ENCODE peak calls at places on chromosomes 7 and 10, in nine cellular contexts. One of them, this sample, is unnamed.
A peak's percentile ranks its signal among the peaks of the same experiment; 100 is the strongest.

GRCh38 chr7:85184599-85185354 is 2.1 kb downstream of the SEMA3D start:
- DNase-seq in left cardiac atrium: peak; percentile 40
- DNase-seq in HuH-7.5: peak; percentile 19
- DNase-seq in upper lobe of right lung: peak; percentile 58
- DNase-seq in EH: peak; percentile 71
- DNase-seq in hypothalamus: peak; percentile 7
- DNase-seq in GM06990: no peak
- DNase-seq in GM20000: no peak
- DNase-seq in stimulated activated CD4-positive, alpha-beta T cell treated with anti-CD3 and anti-CD28 coated beads, Interleukin-1b, Interleukin-23, amount 100 ng/mL, for 24 hours: no peak
- DNase-seq in this sample: peak; percentile 62

GRCh38 chr7:73738612-73739386 is at the start of gene ABHD11:
- DNase-seq in left cardiac atrium: peak; percentile 97
- DNase-seq in HuH-7.5: peak; percentile 81
- DNase-seq in upper lobe of right lung: peak; percentile 98
- DNase-seq in EH: peak; percentile 92
- DNase-seq in hypothalamus: peak; percentile 100
- DNase-seq in GM06990: peak; percentile 98
- DNase-seq in GM20000: peak; percentile 100
- DNase-seq in stimulated activated CD4-positive, alpha-beta T cell treated with anti-CD3 and anti-CD28 coated beads, Interleukin-1b, Interleukin-23, amount 100 ng/mL, for 24 hours: peak; percentile 99
- DNase-seq in this sample: peak; percentile 98

GRCh38 chr7:12653127-12653917 is 34.1 kb upstream of the ARL4A start:
- DNase-seq in left cardiac atrium: no peak
- DNase-seq in HuH-7.5: no peak
- DNase-seq in upper lobe of right lung: no peak
- DNase-seq in EH: peak; percentile 39
- DNase-seq in hypothalamus: no peak
- DNase-seq in GM06990: no peak
- DNase-seq in GM20000: no peak
- DNase-seq in stimulated activated CD4-positive, alpha-beta T cell treated with anti-CD3 and anti-CD28 coated beads, Interleukin-1b, Interleukin-23, amount 100 ng/mL, for 24 hours: no peak
- DNase-seq in this sample: no peak

GRCh38 chr7:144824360-144824759 is 11.5 kb downstream of the TPK1 start:
- DNase-seq in left cardiac atrium: no peak
- DNase-seq in HuH-7.5: no peak
- DNase-seq in upper lobe of right lung: no peak
- DNase-seq in EH: peak; percentile 72
- DNase-seq in hypothalamus: no peak
- DNase-seq in GM06990: no peak
- DNase-seq in GM20000: no peak
- DNase-seq in stimulated activated CD4-positive, alpha-beta T cell treated with anti-CD3 and anti-CD28 coated beads, Interleukin-1b, Interleukin-23, amount 100 ng/mL, for 24 hours: no peak
- DNase-seq in this sample: no peak

GRCh38 chr10:115572740-115573455 is 479.7 kb downstream of the ATRNL1 start:
- DNase-seq in left cardiac atrium: no peak
- DNase-seq in HuH-7.5: peak; percentile 4
- DNase-seq in upper lobe of right lung: no peak
- DNase-seq in EH: peak; percentile 1
- DNase-seq in hypothalamus: no peak
- DNase-seq in GM06990: no peak
- DNase-seq in GM20000: peak; percentile 5
- DNase-seq in stimulated activated CD4-positive, alpha-beta T cell treated with anti-CD3 and anti-CD28 coated beads, Interleukin-1b, Interleukin-23, amount 100 ng/mL, for 24 hours: no peak
- DNase-seq in this sample: no peak

GRCh38 chr7:128387663-128388485 is 21.9 kb downstream of the IMPDH1 start:
- DNase-seq in left cardiac atrium: peak; percentile 88
- DNase-seq in HuH-7.5: peak; percentile 97
- DNase-seq in upper lobe of right lung: no peak
- DNase-seq in EH: peak; percentile 76
- DNase-seq in hypothalamus: peak; percentile 84
- DNase-seq in GM06990: no peak
- DNase-seq in GM20000: peak; percentile 89
- DNase-seq in stimulated activated CD4-positive, alpha-beta T cell treated with anti-CD3 and anti-CD28 coated beads, Interleukin-1b, Interleukin-23, amount 100 ng/mL, for 24 hours: peak; percentile 58
- DNase-seq in this sample: peak; percentile 86

GRCh38 chr10:101467286-101467770 is 113.4 kb downstream of the BTRC start:
- DNase-seq in left cardiac atrium: no peak
- DNase-seq in HuH-7.5: peak; percentile 22
- DNase-seq in upper lobe of right lung: no peak
- DNase-seq in EH: peak; percentile 72
- DNase-seq in hypothalamus: no peak
- DNase-seq in GM06990: peak; percentile 35
- DNase-seq in GM20000: peak; percentile 58
- DNase-seq in stimulated activated CD4-positive, alpha-beta T cell treated with anti-CD3 and anti-CD28 coated beads, Interleukin-1b, Interleukin-23, amount 100 ng/mL, for 24 hours: no peak
- DNase-seq in this sample: no peak

GRCh38 chr7:17380696-17381662 is 82.5 kb downstream of the AHR start:
- DNase-seq in left cardiac atrium: no peak
- DNase-seq in HuH-7.5: no peak
- DNase-seq in upper lobe of right lung: no peak
- DNase-seq in EH: peak; percentile 41
- DNase-seq in hypothalamus: no peak
- DNase-seq in GM06990: no peak
- DNase-seq in GM20000: no peak
- DNase-seq in stimulated activated CD4-positive, alpha-beta T cell treated with anti-CD3 and anti-CD28 coated beads, Interleukin-1b, Interleukin-23, amount 100 ng/mL, for 24 hours: no peak
- DNase-seq in this sample: no peak

GRCh38 chr10:10865303-10865702 is 152.4 kb upstream of the CELF2 start:
- DNase-seq in left cardiac atrium: no peak
- DNase-seq in HuH-7.5: no peak
- DNase-seq in upper lobe of right lung: no peak
- DNase-seq in EH: peak; percentile 56
- DNase-seq in hypothalamus: no peak
- DNase-seq in GM06990: no peak
- DNase-seq in GM20000: no peak
- DNase-seq in stimulated activated CD4-positive, alpha-beta T cell treated with anti-CD3 and anti-CD28 coated beads, Interleukin-1b, Interleukin-23, amount 100 ng/mL, for 24 hours: no peak
- DNase-seq in this sample: no peak

GRCh38 chr7:44155191-44156185 is 14.4 kb upstream of the MYL7 start:
- DNase-seq in left cardiac atrium: no peak
- DNase-seq in HuH-7.5: no peak
- DNase-seq in upper lobe of right lung: no peak
- DNase-seq in EH: no peak
- DNase-seq in hypothalamus: no peak
- DNase-seq in GM06990: no peak
- DNase-seq in GM20000: no peak
- DNase-seq in stimulated activated CD4-positive, alpha-beta T cell treated with anti-CD3 and anti-CD28 coated beads, Interleukin-1b, Interleukin-23, amount 100 ng/mL, for 24 hours: no peak
- DNase-seq in this sample: no peak

GRCh38 chr7:71785216-71785615 is 626.9 kb downstream of the CALN1 start:
- DNase-seq in left cardiac atrium: no peak
- DNase-seq in HuH-7.5: no peak
- DNase-seq in upper lobe of right lung: no peak
- DNase-seq in EH: no peak
- DNase-seq in hypothalamus: no peak
- DNase-seq in GM06990: no peak
- DNase-seq in GM20000: no peak
- DNase-seq in stimulated activated CD4-positive, alpha-beta T cell treated with anti-CD3 and anti-CD28 coated beads, Interleukin-1b, Interleukin-23, amount 100 ng/mL, for 24 hours: no peak
- DNase-seq in this sample: no peak

GRCh38 chr10:114616516-114616915 is 41.6 kb downstream of the ABLIM1 start:
- DNase-seq in left cardiac atrium: no peak
- DNase-seq in HuH-7.5: no peak
- DNase-seq in upper lobe of right lung: no peak
- DNase-seq in EH: peak; percentile 58
- DNase-seq in hypothalamus: no peak
- DNase-seq in GM06990: no peak
- DNase-seq in GM20000: no peak
- DNase-seq in stimulated activated CD4-positive, alpha-beta T cell treated with anti-CD3 and anti-CD28 coated beads, Interleukin-1b, Interleukin-23, amount 100 ng/mL, for 24 hours: no peak
- DNase-seq in this sample: no peak

GRCh38 chr7:151013356-151013727 is 11.0 kb downstream of the ATG9B start:
- DNase-seq in left cardiac atrium: no peak
- DNase-seq in HuH-7.5: no peak
- DNase-seq in upper lobe of right lung: no peak
- DNase-seq in EH: no peak
- DNase-seq in hypothalamus: no peak
- DNase-seq in GM06990: no peak
- DNase-seq in GM20000: no peak
- DNase-seq in stimulated activated CD4-positive, alpha-beta T cell treated with anti-CD3 and anti-CD28 coated beads, Interleukin-1b, Interleukin-23, amount 100 ng/mL, for 24 hours: no peak
- DNase-seq in this sample: no peak

GRCh38 chr10:61285749-61286148 is 167.4 kb downstream of the TMEM26 start:
- DNase-seq in left cardiac atrium: no peak
- DNase-seq in HuH-7.5: no peak
- DNase-seq in upper lobe of right lung: no peak
- DNase-seq in EH: peak; percentile 36
- DNase-seq in hypothalamus: no peak
- DNase-seq in GM06990: no peak
- DNase-seq in GM20000: no peak
- DNase-seq in stimulated activated CD4-positive, alpha-beta T cell treated with anti-CD3 and anti-CD28 coated beads, Interleukin-1b, Interleukin-23, amount 100 ng/mL, for 24 hours: no peak
- DNase-seq in this sample: no peak

GRCh38 chr10:131882151-131882550 is 18.7 kb upstream of the PPP2R2D start:
- DNase-seq in left cardiac atrium: no peak
- DNase-seq in HuH-7.5: no peak
- DNase-seq in upper lobe of right lung: peak; percentile 40
- DNase-seq in EH: no peak
- DNase-seq in hypothalamus: no peak
- DNase-seq in GM06990: no peak
- DNase-seq in GM20000: no peak
- DNase-seq in stimulated activated CD4-positive, alpha-beta T cell treated with anti-CD3 and anti-CD28 coated beads, Interleukin-1b, Interleukin-23, amount 100 ng/mL, for 24 hours: no peak
- DNase-seq in this sample: no peak

GRCh38 chr7:124724079-124724478 is 41.5 kb downstream of the GPR37 start:
- DNase-seq in left cardiac atrium: no peak
- DNase-seq in HuH-7.5: no peak
- DNase-seq in upper lobe of right lung: no peak
- DNase-seq in EH: no peak
- DNase-seq in hypothalamus: no peak
- DNase-seq in GM06990: no peak
- DNase-seq in GM20000: no peak
- DNase-seq in stimulated activated CD4-positive, alpha-beta T cell treated with anti-CD3 and anti-CD28 coated beads, Interleukin-1b, Interleukin-23, amount 100 ng/mL, for 24 hours: no peak
- DNase-seq in this sample: no peak

GRCh38 chr7:7183061-7183832 is 903 bp downstream of the C1GALT1 start:
- DNase-seq in left cardiac atrium: peak; percentile 39
- DNase-seq in HuH-7.5: peak; percentile 43
- DNase-seq in upper lobe of right lung: peak; percentile 87
- DNase-seq in EH: peak; percentile 33
- DNase-seq in hypothalamus: peak; percentile 65
- DNase-seq in GM06990: peak; percentile 84
- DNase-seq in GM20000: peak; percentile 66
- DNase-seq in stimulated activated CD4-positive, alpha-beta T cell treated with anti-CD3 and anti-CD28 coated beads, Interleukin-1b, Interleukin-23, amount 100 ng/mL, for 24 hours: peak; percentile 30
- DNase-seq in this sample: peak; percentile 78

GRCh38 chr7:131537581-131537980 is 18.8 kb downstream of the PODXL start:
- DNase-seq in left cardiac atrium: no peak
- DNase-seq in HuH-7.5: no peak
- DNase-seq in upper lobe of right lung: no peak
- DNase-seq in EH: no peak
- DNase-seq in hypothalamus: no peak
- DNase-seq in GM06990: no peak
- DNase-seq in GM20000: no peak
- DNase-seq in stimulated activated CD4-positive, alpha-beta T cell treated with anti-CD3 and anti-CD28 coated beads, Interleukin-1b, Interleukin-23, amount 100 ng/mL, for 24 hours: no peak
- DNase-seq in this sample: no peak

GRCh38 chr7:66297579-66297978 is 92.4 kb downstream of the TPST1 start:
- DNase-seq in left cardiac atrium: no peak
- DNase-seq in HuH-7.5: no peak
- DNase-seq in upper lobe of right lung: no peak
- DNase-seq in EH: no peak
- DNase-seq in hypothalamus: no peak
- DNase-seq in GM06990: no peak
- DNase-seq in GM20000: no peak
- DNase-seq in stimulated activated CD4-positive, alpha-beta T cell treated with anti-CD3 and anti-CD28 coated beads, Interleukin-1b, Interleukin-23, amount 100 ng/mL, for 24 hours: no peak
- DNase-seq in this sample: no peak